ENCODE peak calls at places on chromosomes 3 and 15, in four cellular contexts. B is stimulated activated CD4-positive, alpha-beta T cell treated with anti-CD3 and anti-CD28 coated beads, Interleukin-2, amount 100 ng/mL, for 24 hours; P is caudate nucleus; A is 8988T. J is an unnamed sample.

GRCh38 chr15:76206325-76206976 is 104.8 kb downstream of the ETFA start:
- DNase-seq in B (no peak), P (peak), A (no peak), J (no peak)

GRCh38 chr3:193816656-193817311 is 223.8 kb downstream of the OPA1 start:
- DNase-seq in B (no peak), P (peak), A (no peak), J (no peak)

GRCh38 chr3:124200336-124200901 is 208.5 kb upstream of the ROPN1 start:
- DNase-seq in B (no peak), P (no peak), A (no peak), J (no peak)

GRCh38 chr3:126052196-126053058 is 31.5 kb downstream of the SLC41A3 start:
- DNase-seq in B (no peak), P (no peak), A (no peak), J (no peak)

GRCh38 chr15:43134157-43134637 is 811 bp downstream of the TMEM62 start:
- DNase-seq in B (no peak), P (peak), A (no peak), J (no peak)

GRCh38 chr3:195701042-195701910 is 19.5 kb upstream of the MUC20 start:
- DNase-seq in B (no peak), P (no peak), A (no peak), J (no peak)

GRCh38 chr3:95217661-95218060 is 1154.8 kb downstream of the NSUN3 start:
- DNase-seq in B (no peak), P (no peak), A (no peak), J (no peak)

GRCh38 chr15:78174398-78174797 is 25.2 kb downstream of the IDH3A start:
- DNase-seq in B (no peak), P (no peak), A (no peak), J (no peak)

GRCh38 chr3:170751083-170751893 is 118.7 kb downstream of the RPL22L1 start:
- DNase-seq in B (no peak), P (no peak), A (no peak), J (no peak)

GRCh38 chr3:153970047-153970446 is 151.1 kb upstream of the ARHGEF26 start:
- DNase-seq in B (no peak), P (no peak), A (no peak), J (no peak)

GRCh38 chr15:29123171-29123570 is 146.5 kb downstream of the NSMCE3 start:
- DNase-seq in B (no peak), P (no peak), A (no peak), J (no peak)